ENCODE peak calls at places on chromosomes 11 and 22, in five cellular contexts. B, V, L, N and O are unnamed samples.

GRCh38 chr11:68690671-68691401 is 6.5 kb downstream of the GAL start:
- DNase-seq in V (peak; percentile 10), B (no peak), N (no peak), L (no peak), O (no peak)

GRCh38 chr11:8068605-8069221 is 12.3 kb upstream of the TUB start:
- DNase-seq in N (peak; percentile 77), L (peak; percentile 62), B (peak; percentile 84), V (no peak), O (peak; percentile 79)

GRCh38 chr11:73667906-73668305 is 21.5 kb downstream of the PLEKHB1 start:
- DNase-seq in V (no peak), N (no peak), B (no peak), L (no peak), O (no peak)

GRCh38 chr11:2517016-2517385 is 72.2 kb downstream of the KCNQ1 start:
- DNase-seq in B (peak; percentile 44), N (no peak), V (no peak), L (no peak), O (no peak)

GRCh38 chr11:12482839-12483238 is 105.5 kb downstream of the PARVA start:
- DNase-seq in V (no peak), B (no peak), N (no peak), L (no peak), O (no peak)

GRCh38 chr11:73343076-73343833 is 32.9 kb upstream of the RELT start:
- DNase-seq in B (no peak), N (no peak), V (no peak), L (no peak), O (no peak)

GRCh38 chr11:120514541-120515121 is 3.1 kb downstream of the GRIK4 start:
- DNase-seq in V (no peak), L (no peak), B (peak; percentile 40), N (no peak), O (no peak)

GRCh38 chr11:125807909-125808308 is 20.0 kb downstream of the PATE3 start:
- DNase-seq in B (no peak), N (peak; percentile 12), V (no peak), L (no peak), O (no peak)

GRCh38 chr11:71988050-71988449 is 10.7 kb upstream of the IL18BP start:
- DNase-seq in N (peak; percentile 91), B (no peak), V (no peak), L (no peak), O (peak; percentile 87)

GRCh38 chr11:120064341-120064740 is 73.6 kb downstream of the TRIM29 start:
- DNase-seq in V (no peak), N (no peak), L (no peak), B (no peak), O (no peak)

GRCh38 chr11:130611791-130612251 is 163.4 kb downstream of the ADAMTS15 start:
- DNase-seq in L (no peak), N (peak; percentile 98), B (no peak), V (no peak), O (peak; percentile 77)

GRCh38 chr22:50282361-50283144 is 12.4 kb upstream of the MAPK11 start:
- DNase-seq in V (no peak), B (no peak), N (peak; percentile 68), L (no peak), O (peak; percentile 87)

GRCh38 chr11:46348986-46349401 is 1.7 kb downstream of the DGKZ start:
- DNase-seq in N (no peak), L (no peak), B (no peak), V (no peak), O (no peak)

GRCh38 chr11:110172666-110173065 is 79.5 kb downstream of the ZC3H12C start:
- DNase-seq in L (no peak), B (no peak), V (no peak), N (no peak), O (no peak)

GRCh38 chr11:78181155-78181554 is 7.3 kb downstream of the KCTD21 start:
- DNase-seq in B (no peak), N (no peak), V (no peak), L (no peak), O (no peak)

GRCh38 chr11:9774591-9775392 is 110.9 kb downstream of the SWAP70 start:
- DNase-seq in L (no peak), V (no peak), B (no peak), N (peak; percentile 97), O (peak; percentile 85)

GRCh38 chr11:69910519-69911309 is 91.5 kb upstream of the FGF3 start:
- DNase-seq in B (peak; percentile 37), V (no peak), L (no peak), N (no peak), O (no peak)

GRCh38 chr22:47215851-47216250 is 453.4 kb downstream of the TBC1D22A start:
- DNase-seq in N (no peak), V (no peak), B (no peak), L (no peak), O (no peak)

GRCh38 chr11:65505434-65506315 is 6.8 kb downstream of the MALAT1 start:
- DNase-seq in L (no peak), V (peak; percentile 43), N (peak; percentile 50), B (no peak), O (no peak)

GRCh38 chr11:45993438-45994064 is 71.1 kb downstream of the LARGE2 start:
- DNase-seq in L (no peak), B (no peak), N (peak; percentile 22), V (no peak), O (peak; percentile 23)

GRCh38 chr11:107856981-107857517 is 1.5 kb downstream of the SLC35F2 start:
- DNase-seq in L (no peak), N (no peak), V (no peak), B (no peak), O (no peak)

GRCh38 chr22:36073476-36073875 is 44.9 kb upstream of the RBFOX2 start:
- DNase-seq in V (no peak), B (no peak), L (no peak), N (peak; percentile 44), O (no peak)